ENCODE peak calls at places on chromosomes 1 and 21, in four cellular contexts. V is A673; K is CD4-positive, alpha-beta memory T cell; Y is WERI-Rb-1. R is an unnamed sample. For H3K36me3, the result is how much of the 10 kb centered on the place peaks cover.

GRCh38 chr1:30700528-30701265 is 22.7 kb downstream of the MATN1 start:
- DNase-seq in V (peak), K (no peak), Y (no peak), R (no peak)

GRCh38 chr1:112879834-112880233 is 76.2 kb downstream of the SLC16A1 start:
- DNase-seq in V (no peak), K (no peak), Y (no peak), R (no peak)

GRCh38 chr1:53304527-53304926 is 23.3 kb downstream of the LRP8 start:
- DNase-seq in V (no peak), K (no peak), Y (no peak), R (no peak)

GRCh38 chr1:239784896-239785295 is 306.8 kb upstream of the FMN2 start:
- DNase-seq in V (no peak), K (no peak), Y (no peak), R (no peak)

GRCh38 chr1:6197746-6198427 is 1.5 kb downstream of the RPL22 start:
- DNase-seq in V (no peak), K (no peak), Y (no peak), R (no peak)

GRCh38 chr1:203271018-203271743 is 34.1 kb upstream of the BTG2 start:
- DNase-seq in V (peak), K (peak), Y (peak), R (peak)

GRCh38 chr1:26771643-26772321 is 16.0 kb upstream of the PIGV start:
- DNase-seq in V (peak), K (no peak), Y (no peak), R (no peak)

GRCh38 chr1:73744985-73745384 is 453.0 kb downstream of the LRRIQ3 start:
- DNase-seq in V (no peak), K (no peak), Y (no peak), R (no peak)

GRCh38 chr1:71106658-71107322 is 26.0 kb upstream of the ZRANB2 start:
- DNase-seq in V (no peak), K (no peak), Y (no peak), R (no peak)

GRCh38 chr1:230891413-230891812 is 23.1 kb upstream of the C1orf198 start:
- DNase-seq in V (no peak), K (no peak), Y (no peak), R (no peak)

GRCh38 chr1:26602378-26602959 is 72.9 kb downstream of the RPS6KA1 start:
- DNase-seq in V (peak), K (peak), Y (peak), R (peak)

GRCh38 chr1:76256289-76257223 is 182.0 kb downstream of the ST6GALNAC3 start:
- DNase-seq in V (peak), K (no peak), Y (no peak), R (no peak)

GRCh38 chr1:1307261-1307907 is 346 bp downstream of the ACAP3 start:
- DNase-seq in V (no peak), K (no peak), Y (no peak), R (peak)

GRCh38 chr1:94247146-94248094 is 10.0 kb upstream of the ARHGAP29 start:
- DNase-seq in V (peak), K (peak), Y (peak), R (peak)

GRCh38 chr21:34148826-34149558 is 75.6 kb downstream of the MRPS6 start:
- DNase-seq in V (no peak), K (no peak), Y (no peak), R (no peak)

GRCh38 chr1:212366901-212367300 is 47.8 kb downstream of the PACC1 start:
- DNase-seq in V (no peak), K (no peak), Y (no peak), R (no peak)

GRCh38 chr1:145690587-145691558 is 16.3 kb downstream of the PDZK1 start:
- DNase-seq in V (peak), K (peak), Y (no peak), R (peak)

GRCh38 chr1:155912056-155912536 is 947 bp upstream of the RIT1 start:
- DNase-seq in V (no peak), K (no peak), Y (no peak), R (no peak)

GRCh38 chr1:54372978-54373377 is 33.2 kb downstream of the SSBP3 start:
- DNase-seq in V (no peak), K (no peak), Y (no peak), R (no peak)

GRCh38 chr1:206658264-206658980 is 23.1 kb downstream of the DYRK3 start:
- DNase-seq in V (peak), K (peak), Y (peak), R (peak)

GRCh38 chr1:217718873-217719272 is 87.7 kb downstream of the SPATA17 start:
- DNase-seq in V (no peak), K (no peak), Y (no peak), R (no peak)

GRCh38 chr1:236142358-236143103 is at the start of gene GPR137B:
- DNase-seq in V (peak), K (peak), Y (peak), R (no peak)

GRCh38 chr1:35043498-35043897 is 11.8 kb upstream of the ZMYM6 start:
- DNase-seq in V (no peak), K (no peak), Y (no peak), R (no peak)

GRCh38 chr21:40575983-40576382 is 271.0 kb downstream of the DSCAM start:
- DNase-seq in V (no peak), K (no peak), Y (no peak), R (no peak)

GRCh38 chr1:1437904-1438376 is 2.5 kb downstream of the VWA1 start:
- DNase-seq in V (no peak), K (no peak), Y (no peak), R (peak)

GRCh38 chr1:102252731-102253360 is 256.1 kb upstream of the OLFM3 start:
- DNase-seq in V (no peak), K (no peak), Y (no peak), R (no peak)

GRCh38 chr1:89600792-89601191 is 32.1 kb upstream of the LRRC8C start:
- DNase-seq in V (no peak), K (no peak), Y (no peak), R (no peak)

GRCh38 chr1:184152944-184153343 is 101.4 kb downstream of the TSEN15 start:
- DNase-seq in V (no peak), K (no peak), Y (no peak), R (no peak)

GRCh38 chr1:43831866-43832654 is 101.5 kb upstream of the ARTN start:
- DNase-seq in V (no peak), K (no peak), Y (no peak), R (no peak)
- H3K36me3 ChIP-seq in V (under half), K (under half), Y (under half), R (under half)

GRCh38 chr1:223774133-223774811 is 61.9 kb downstream of the CAPN2 start:
- DNase-seq in V (no peak), K (no peak), Y (no peak), R (no peak)
- H3K36me3 ChIP-seq in V (half or more), K (half or more), Y (under half), R (under half)

GRCh38 chr1:39434797-39435395 is 56.5 kb upstream of the BMP8A start:
- DNase-seq in V (no peak), K (no peak), Y (no peak), R (no peak)
- H3K36me3 ChIP-seq in V (half or more), K (half or more), Y (half or more), R (under half)

DNA sequence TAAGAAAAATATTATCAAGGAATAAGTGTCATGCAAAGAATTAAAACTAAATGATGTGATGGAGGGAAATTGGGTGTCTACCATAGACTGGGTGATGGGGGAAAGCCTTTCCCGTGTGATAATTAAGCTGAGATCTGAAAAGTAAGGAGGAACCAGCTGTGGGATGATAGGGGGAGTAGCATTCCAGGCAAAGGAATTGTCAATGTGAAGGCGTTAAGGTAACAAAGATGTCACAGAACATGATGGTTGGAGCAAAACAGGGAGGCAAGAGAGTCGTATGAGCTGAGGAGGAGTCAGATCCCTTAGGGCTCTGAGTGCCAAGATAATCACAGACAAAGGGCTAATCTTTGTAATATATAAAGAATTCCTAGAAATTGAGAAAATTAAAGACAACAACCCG is 170.1 kb downstream of the CDC7 start:
- DNase-seq in V (no peak), K (no peak), Y (no peak), R (no peak)
- H3K36me3 ChIP-seq in V (under half), K (under half), Y (under half), R (under half)

GRCh38 chr1:56301791-56302190 is 277.6 kb downstream of the PLPP3 start:
- DNase-seq in V (no peak), K (no peak), Y (no peak), R (no peak)
- H3K36me3 ChIP-seq in V (under half), K (under half), Y (under half), R (under half)

DNA sequence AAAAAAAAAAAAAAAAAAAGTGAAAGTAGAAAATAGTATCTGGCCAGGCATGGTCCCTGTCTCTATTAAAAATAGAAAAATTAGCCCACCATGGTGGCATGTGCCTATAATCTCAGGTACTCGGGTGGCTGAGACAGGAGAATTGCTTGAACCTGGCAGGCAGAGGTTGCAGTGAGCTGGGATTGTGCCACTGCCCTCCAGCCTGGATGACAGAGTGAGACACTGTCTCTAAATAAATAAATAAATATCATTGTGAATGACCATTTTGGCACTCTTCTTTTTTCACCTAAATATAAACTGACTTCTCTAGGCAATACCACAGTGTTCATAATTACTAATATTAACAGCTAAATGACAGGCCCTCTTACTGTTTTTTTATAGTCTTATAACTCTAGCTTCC is 14.5 kb downstream of the ELOA start:
- DNase-seq in V (no peak), K (no peak), Y (no peak), R (no peak)
- H3K36me3 ChIP-seq in V (half or more), K (half or more), Y (half or more), R (half or more)

DNA sequence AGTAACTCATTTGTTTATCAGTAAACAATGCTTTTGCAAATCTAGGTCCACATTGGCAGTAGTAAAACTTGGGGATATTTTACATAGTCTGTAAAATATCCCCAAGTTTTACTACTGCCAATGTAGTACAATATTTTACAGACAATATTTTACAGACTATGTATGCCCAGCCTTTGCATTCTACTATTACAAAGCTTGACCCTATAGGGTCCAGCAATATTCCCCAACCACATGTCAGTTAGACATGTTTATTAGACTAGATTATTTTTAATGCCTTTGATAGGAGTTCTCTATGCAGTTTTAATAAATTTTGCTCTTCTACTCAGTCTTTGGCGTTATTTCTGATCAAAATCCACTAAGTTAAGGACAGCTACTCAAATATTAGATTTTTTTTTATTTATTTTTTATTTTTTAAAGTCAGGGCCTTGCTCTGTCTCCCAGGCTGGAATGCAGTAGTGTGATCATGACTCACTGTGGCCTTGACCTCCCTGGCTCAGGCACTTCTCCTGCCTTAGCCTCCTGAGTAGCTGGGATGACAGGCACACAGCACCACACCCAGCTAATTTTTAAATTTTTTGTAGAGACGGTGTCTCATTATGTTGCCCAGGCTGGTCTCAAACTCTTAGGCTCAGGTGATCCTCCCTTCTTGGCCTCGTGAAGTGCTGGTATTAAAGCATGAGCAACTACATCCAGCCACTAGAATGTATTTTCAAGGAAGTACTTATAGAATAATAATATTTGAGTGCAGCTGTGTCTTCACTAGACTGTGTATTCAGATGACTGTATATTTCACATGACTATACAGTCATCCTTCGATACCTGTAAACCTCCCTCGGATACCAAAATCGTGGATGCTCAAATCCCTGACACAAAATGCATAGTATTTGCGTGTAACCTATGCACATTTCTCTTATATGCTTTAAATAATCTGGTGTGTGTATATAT is 19.8 kb downstream of the MIER1 start:
- DNase-seq in V (no peak), K (no peak), Y (no peak), R (no peak)
- H3K36me3 ChIP-seq in V (under half), K (under half), Y (half or more), R (under half)

R was measured in H7.